ENCODE peak calls at places on chromosomes 1 and 21, in four cellular contexts. E is fibroblast of the conjunctiva, B is SK-MEL-5, O is SJSA1. P is an unnamed sample.

GRCh38 chr21:35981514-35982070 is 78.7 kb downstream of the SETD4 start:
- DNase-seq in O (no peak), E (no peak), B (no peak), P (no peak)

GRCh38 chr1:48182441-48182840 is 40.1 kb upstream of the SLC5A9 start:
- DNase-seq in O (no peak), E (no peak), B (no peak), P (no peak)

GRCh38 chr1:215284966-215285365 is 202.4 kb downstream of the KCNK2 start:
- DNase-seq in B (no peak), E (no peak), O (no peak), P (no peak)

GRCh38 chr1:185672719-185673360 is 61.4 kb upstream of the HMCN1 start:
- DNase-seq in E (no peak), B (no peak), O (no peak), P (no peak)

GRCh38 chr1:119467857-119468666 is 38.9 kb upstream of the HSD3B1 start:
- DNase-seq in B (no peak), O (no peak), E (no peak), P (no peak)

GRCh38 chr1:235855811-235856429 is 10.8 kb downstream of the LYST start:
- DNase-seq in O (no peak), E (no peak), B (no peak), P (no peak)

GRCh38 chr1:179794669-179795068 is 51.6 kb downstream of the FAM163A start:
- DNase-seq in E (no peak), B (no peak), O (no peak), P (no peak)

GRCh38 chr21:45853703-45854342 is 127.7 kb upstream of the COL6A1 start:
- DNase-seq in E (no peak), O (no peak), B (no peak), P (peak)